ENCODE peak calls at places on chromosomes 3 and 15, in five cellular contexts. X, B, S, E and H are unnamed samples. For H3K9me3 and H3K4me1, the result is how much of the 10 kb centered on the place peaks cover.

GRCh38 chr3:114499986-114500385 is 206.2 kb downstream of the TIGIT start:
- DNase-seq in S (peak), B (no peak), X (peak), E (no peak), H (no peak)

GRCh38 chr15:71103102-71103676 is 12.1 kb upstream of the THSD4 start:
- DNase-seq in S (peak), B (peak), X (no peak), E (no peak), H (no peak)

GRCh38 chr3:31917303-31917903 is 63.7 kb downstream of the OSBPL10 start:
- DNase-seq in X (no peak), S (no peak), B (peak), E (no peak), H (no peak)

GRCh38 chr15:81113861-81114261 is 20.2 kb upstream of the CFAP161 start:
- DNase-seq in X (peak), E (no peak), B (peak), S (no peak), H (no peak)

GRCh38 chr3:177905895-177906511 is 630.2 kb upstream of the KCNMB2 start:
- DNase-seq in X (peak), E (no peak), S (no peak), B (peak), H (no peak)

GRCh38 chr15:56653787-56654186 is 79.5 kb downstream of the ZNF280D start:
- DNase-seq in B (peak), E (no peak), S (no peak), X (no peak), H (no peak)

GRCh38 chr15:32657198-32657886 is 15.8 kb downstream of the SCG5 start:
- DNase-seq in S (no peak), E (no peak), X (no peak), B (no peak), H (no peak)

GRCh38 chr3:147397155-147397888 is 9.0 kb downstream of the ZIC4 start:
- DNase-seq in E (no peak), S (no peak), B (no peak), X (peak), H (no peak)

GRCh38 chr15:57124036-57124435 is 205.6 kb downstream of the TCF12 start:
- DNase-seq in X (no peak), S (no peak), B (no peak), E (no peak), H (no peak)

GRCh38 chr3:127535901-127536817 is 54.4 kb downstream of the TPRA1 start:
- DNase-seq in E (no peak), B (no peak), S (peak), X (no peak), H (no peak)

GRCh38 chr3:52004906-52005395 is 9.3 kb upstream of the RPL29 start:
- DNase-seq in S (no peak), E (no peak), X (no peak), B (no peak), H (no peak)

GRCh38 chr3:152269423-152270144 is 855 bp downstream of the MBNL1 start:
- DNase-seq in X (peak), E (peak), B (peak), S (no peak), H (peak)

GRCh38 chr15:81189583-81190283 is 6.9 kb upstream of the IL16 start:
- DNase-seq in B (no peak), X (peak), E (no peak), S (no peak), H (no peak)

GRCh38 chr15:80730931-80731330 is 35.8 kb downstream of the ABHD17C start:
- DNase-seq in B (no peak), E (no peak), X (no peak), S (no peak), H (no peak)

GRCh38 chr15:75468908-75469307 is 17.4 kb upstream of the SIN3A start:
- DNase-seq in E (no peak), B (no peak), X (no peak), S (no peak), H (no peak)

GRCh38 chr15:60859996-60860494 is 369.1 kb downstream of the RORA start:
- DNase-seq in S (no peak), B (no peak), X (peak), E (no peak), H (no peak)

GRCh38 chr3:158152186-158152585 is 42.3 kb downstream of the RSRC1 start:
- DNase-seq in S (no peak), X (peak), E (no peak), B (peak), H (no peak)

GRCh38 chr15:77732514-77733335 is 100.0 kb upstream of the LINGO1 start:
- DNase-seq in S (no peak), X (no peak), B (no peak), E (no peak), H (no peak)

GRCh38 chr3:196620228-196620627 is 19.3 kb upstream of the NRROS start:
- DNase-seq in E (peak), X (peak), S (no peak), B (no peak), H (no peak)

GRCh38 chr3:126529585-126530170 is 5.7 kb downstream of the CHST13 start:
- DNase-seq in E (no peak), B (no peak), S (no peak), X (no peak), H (peak)

GRCh38 chr3:185926445-185926844 is 11.4 kb downstream of the TRA2B start:
- DNase-seq in E (no peak), B (no peak), X (no peak), S (no peak), H (peak)

DNA sequence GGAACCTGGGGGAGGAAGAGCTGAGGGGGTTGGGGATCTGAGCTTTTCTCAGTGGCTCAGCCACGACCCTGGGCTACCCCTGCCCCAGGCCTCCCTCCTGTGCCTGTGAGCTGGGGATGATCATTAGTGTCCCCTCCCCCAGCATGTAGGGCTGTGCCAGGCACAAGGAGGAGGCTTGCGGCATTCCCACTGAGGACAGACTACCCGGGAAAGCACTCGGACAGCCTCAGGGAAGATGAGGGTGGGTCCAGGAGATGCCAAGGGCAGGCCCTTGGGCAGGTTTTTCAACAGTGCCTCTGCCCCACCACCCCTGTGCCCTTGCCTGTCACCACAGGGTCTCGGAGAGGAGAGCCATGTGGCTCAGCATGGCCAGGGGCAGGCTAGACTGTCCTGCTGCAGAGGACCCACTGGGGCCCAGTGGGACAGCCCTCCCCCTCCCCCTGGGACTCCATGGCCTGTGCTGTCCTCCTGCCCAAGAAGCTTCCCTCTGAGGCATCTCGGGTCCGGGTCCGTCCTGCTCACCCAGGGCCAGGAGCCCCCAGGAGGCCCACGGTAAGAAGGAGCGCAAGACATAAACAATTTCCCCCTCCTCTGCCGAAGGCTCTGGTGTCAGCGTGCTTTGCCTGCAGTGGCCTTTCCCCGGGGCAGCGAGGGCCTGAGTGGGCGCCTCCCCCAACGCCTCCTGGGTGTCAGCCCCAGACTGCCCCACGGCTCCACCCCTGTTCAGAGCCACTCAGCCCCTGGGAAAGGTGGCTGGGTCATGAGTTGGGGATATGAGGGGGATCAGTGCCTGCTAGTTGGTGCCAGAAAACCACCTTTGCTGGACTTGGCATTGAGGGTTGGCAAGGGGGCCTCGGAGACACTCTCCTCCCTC is 192.5 kb downstream of the GOLGA6L6 start:
- DNase-seq in X (no peak), E (peak), B (no peak), S (no peak), H (peak)
- H3K9me3 ChIP-seq in X (half or more), E (under half), B (half or more), S (under half), H (half or more)

GRCh38 chr3:187739561-187740445 is 5.5 kb downstream of the BCL6 start:
- DNase-seq in X (peak), B (peak), E (peak), S (peak), H (peak)
- H3K4me1 ChIP-seq in X (half or more), B (under half), E (half or more), S (half or more), H (under half)

DNA sequence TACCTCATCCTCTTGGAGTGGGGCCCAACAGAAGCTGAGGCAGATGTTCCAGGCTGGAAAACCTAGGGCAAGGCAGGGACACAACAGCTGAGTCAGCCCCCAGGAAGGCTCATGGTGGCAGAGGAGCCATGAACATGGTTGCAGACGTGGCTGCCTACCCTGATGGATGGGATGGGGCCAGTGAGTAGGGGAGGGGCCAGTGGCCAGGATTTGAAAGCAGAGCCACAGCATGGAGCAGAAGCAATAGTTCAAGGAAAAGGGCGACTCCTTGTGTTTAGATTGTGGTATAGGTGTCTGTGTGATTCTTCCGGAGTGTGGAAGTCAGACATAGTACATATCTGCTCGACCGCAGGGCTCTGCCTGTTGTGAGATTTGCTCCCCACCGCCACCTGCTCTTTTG is 24.2 kb downstream of the PXYLP1 start:
- DNase-seq in B (peak), S (peak), X (no peak), E (no peak), H (no peak)
- TF ChIP-seq CTCF in B (peak), S (peak), X (no peak), E (no peak), H (no peak)

GRCh38 chr3:155244206-155244605 is 49.3 kb downstream of the STRIT1 start:
- DNase-seq in X (no peak), B (no peak), S (peak), E (no peak), H (no peak)
- H3K9me3 ChIP-seq in X (under half), B (under half), S (under half), E (under half), H (under half)

DNA sequence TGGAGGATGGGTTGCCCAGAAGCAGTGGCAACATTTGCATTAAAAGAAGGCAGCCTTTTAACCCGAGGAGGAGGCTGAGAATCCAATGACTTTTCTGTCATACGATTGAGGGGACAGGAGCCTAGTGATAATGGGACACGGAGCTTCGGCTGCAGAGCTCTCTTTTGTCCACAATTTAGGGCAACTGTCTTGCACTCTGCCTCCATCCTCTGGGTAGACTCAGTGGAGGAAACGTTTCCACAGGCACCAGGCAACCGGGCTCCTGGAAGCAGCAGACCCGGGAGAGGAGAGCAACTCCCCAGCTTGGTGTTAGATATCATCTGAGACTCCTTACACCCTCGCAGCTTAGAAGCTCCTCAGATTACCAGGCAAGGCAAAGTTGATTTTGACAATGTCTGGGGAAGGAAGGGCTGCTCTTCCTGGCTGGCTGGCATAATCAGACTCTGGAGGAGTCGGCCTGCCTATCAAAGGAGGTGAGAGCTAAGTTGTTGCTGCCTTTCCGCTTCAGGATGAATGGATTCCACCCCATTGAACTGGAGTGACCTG is 43.5 kb upstream of the RNU6-1 start:
- DNase-seq in E (no peak), S (peak), B (no peak), X (no peak), H (no peak)
- H3K4me1 ChIP-seq in E (half or more), S (under half), B (under half), X (under half), H (under half)

DNA sequence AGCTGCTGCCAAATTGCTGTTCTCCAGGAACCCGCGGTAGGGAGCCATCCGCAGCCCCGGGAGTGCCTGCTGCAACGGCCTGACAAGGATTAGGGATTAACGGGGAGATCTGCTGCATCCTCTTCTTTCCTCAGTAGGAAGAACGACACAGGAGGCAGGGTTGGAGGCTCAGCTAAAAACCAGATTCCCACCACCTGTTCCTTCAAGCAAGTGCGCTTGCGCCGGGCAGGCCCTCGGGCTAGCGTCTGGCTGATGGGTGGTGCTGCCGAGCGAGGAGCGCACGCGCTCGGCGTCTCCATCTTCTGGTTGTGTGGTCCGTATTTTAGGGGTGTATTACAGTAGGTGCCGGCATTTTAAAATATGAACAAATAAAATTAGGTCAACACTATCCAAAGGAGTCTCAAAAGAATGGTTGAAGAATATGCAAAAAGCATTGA is 25.4 kb upstream of the SLC25A26 start:
- DNase-seq in B (peak), X (peak), S (no peak), E (no peak), H (peak)
- TF ChIP-seq CTCF in B (peak), X (peak), S (no peak), E (no peak), H (no peak)

GRCh38 chr15:39609166-39609918 is 28.5 kb downstream of the THBS1 start:
- DNase-seq in E (no peak), X (no peak), S (no peak), B (no peak), H (peak)

GRCh38 chr15:39613271-39613670 is 32.4 kb downstream of the THBS1 start:
- DNase-seq in S (no peak), E (no peak), X (no peak), B (no peak), H (no peak)

GRCh38 chr15:39608185-39608584 is 27.3 kb downstream of the THBS1 start:
- DNase-seq in S (no peak), B (no peak), E (no peak), X (no peak), H (no peak)

GRCh38 chr15:39608741-39609140 is 27.9 kb downstream of the THBS1 start:
- DNase-seq in E (no peak), S (no peak), X (no peak), B (no peak), H (no peak)

DNA sequence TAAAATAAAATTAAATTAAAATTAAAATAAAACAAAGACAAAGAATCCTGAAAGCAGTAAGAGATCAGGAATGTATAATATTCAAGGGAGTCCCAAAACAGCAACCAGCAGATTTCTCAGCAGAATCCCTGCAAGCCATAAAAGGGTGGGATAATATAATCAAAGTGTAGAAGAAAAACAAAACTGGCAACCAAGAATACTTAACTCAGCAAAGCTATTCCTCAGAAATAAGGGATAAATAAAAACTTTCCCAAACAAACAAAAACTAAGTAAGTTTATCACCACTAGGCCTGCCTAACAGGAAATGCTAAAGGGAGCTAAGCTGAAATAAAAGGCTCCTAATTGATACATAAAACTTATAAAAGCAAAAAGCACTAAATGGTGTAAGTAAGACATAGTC is 29.8 kb downstream of the THBS1 start:
- DNase-seq in X (no peak), S (no peak), B (no peak), E (no peak), H (no peak)
- H3K9me3 ChIP-seq in X (under half), S (under half), B (under half), E (under half), H (under half)

GRCh38 chr15:31357148-31357547 is 30.5 kb downstream of the KLF13 start:
- DNase-seq in B (no peak), E (no peak), S (no peak), X (no peak), H (peak)

GRCh38 chr15:31352283-31352880 is 25.7 kb downstream of the KLF13 start:
- DNase-seq in X (no peak), E (peak), S (no peak), B (no peak), H (no peak)

GRCh38 chr15:31352911-31353811 is 26.5 kb downstream of the KLF13 start:
- DNase-seq in X (peak), E (peak), B (peak), S (peak), H (peak)

GRCh38 chr15:31350771-31351170 is 24.1 kb downstream of the KLF13 start:
- DNase-seq in E (no peak), B (no peak), S (no peak), X (no peak), H (no peak)

DNA sequence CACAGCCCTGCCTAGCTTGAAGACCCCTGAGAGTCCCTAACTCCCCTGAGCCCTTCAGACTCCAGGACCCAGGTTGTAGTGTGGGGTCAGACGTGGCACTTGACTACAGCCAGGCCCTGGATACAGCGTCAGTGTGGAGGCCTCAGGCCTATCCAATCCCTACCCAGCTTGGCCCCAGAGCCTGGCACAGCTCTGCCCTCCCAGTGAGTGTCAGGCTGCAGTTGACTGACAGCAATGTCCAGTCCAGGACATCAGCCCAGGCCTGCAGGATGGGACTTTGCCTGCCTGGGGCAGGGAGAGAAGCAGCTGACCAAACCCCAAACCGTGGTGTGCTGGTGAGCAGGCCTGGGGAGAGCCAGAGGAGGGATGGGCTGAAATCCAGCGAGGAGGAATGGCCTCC is 27.3 kb downstream of the KLF13 start:
- DNase-seq in B (no peak), E (peak), X (no peak), S (no peak), H (peak)
- H3K4me1 ChIP-seq in B (under half), E (half or more), X (under half), S (half or more), H (half or more)